ENCODE peak calls at places on chromosomes 6 and 20, in nine cellular contexts. V is stimulated activated CD4-positive, alpha-beta T cell treated with anti-CD3 and anti-CD28 coated beads, Interleukin-12 subunit alpha, Interleukin-12 subunit beta, amount 100 ng/mL, for 48 hours; Y is mesothelial cell of epicardium; R is left ventricle myocardium inferior; F is AG09309; I is upper lobe of right lung; U is activated CD4-positive, CD25-positive, alpha-beta regulatory T cell; B is anterior cingulate cortex; M is stromal cell of bone marrow. E is an unnamed sample.

GRCh38 chr6:3455490-3456394 is 1.1 kb downstream of the SLC22A23 start:
- DNase-seq in V (no peak), Y (peak; percentile 51), R (no peak), F (no peak), I (peak; percentile 73), U (no peak), B (peak; percentile 21), M (no peak), E (peak; percentile 48)

GRCh38 chr6:56637640-56638039 is 5.0 kb downstream of the DST start:
- DNase-seq in V (no peak), Y (no peak), R (no peak), F (peak; percentile 50), I (no peak), U (no peak), B (no peak), M (peak; percentile 54), E (no peak)

GRCh38 chr20:1293641-1294379 is 27.7 kb downstream of the SNPH start:
- DNase-seq in V (no peak), Y (no peak), R (no peak), F (no peak), I (peak; percentile 34), U (no peak), B (no peak), M (no peak), E (no peak)

GRCh38 chr20:25532015-25532751 is 53.1 kb downstream of the NINL start:
- DNase-seq in V (no peak), Y (no peak), R (no peak), F (no peak), I (no peak), U (no peak), B (peak; percentile 38), M (no peak), E (no peak)

GRCh38 chr6:130975325-130975724 is 87.7 kb downstream of the EPB41L2 start:
- DNase-seq in V (no peak), Y (no peak), R (no peak), F (no peak), I (no peak), U (no peak), B (no peak), M (no peak), E (no peak)

GRCh38 chr6:163759542-163759941 is 345.0 kb downstream of the QKI start:
- DNase-seq in V (no peak), Y (no peak), R (no peak), F (no peak), I (no peak), U (no peak), B (no peak), M (no peak), E (no peak)

GRCh38 chr6:160238786-160239751 is 19.6 kb downstream of the SLC22A2 start:
- DNase-seq in V (no peak), Y (no peak), R (no peak), F (no peak), I (no peak), U (no peak), B (no peak), M (no peak), E (peak; percentile 34)

GRCh38 chr20:7741866-7742265 is 198.4 kb downstream of the HAO1 start:
- DNase-seq in V (no peak), Y (no peak), R (no peak), F (no peak), I (no peak), U (no peak), B (no peak), M (no peak), E (no peak)

GRCh38 chr20:43571310-43571709 is 12.5 kb downstream of the SGK2 start:
- DNase-seq in V (no peak), Y (no peak), R (no peak), F (no peak), I (no peak), U (no peak), B (no peak), M (no peak), E (no peak)

GRCh38 chr6:55782275-55782674 is 93.1 kb downstream of the BMP5 start:
- DNase-seq in V (no peak), Y (no peak), R (no peak), F (no peak), I (no peak), U (no peak), B (no peak), M (no peak), E (no peak)

GRCh38 chr6:169424821-169425240 is 171.2 kb upstream of the THBS2 start:
- DNase-seq in V (no peak), Y (no peak), R (no peak), F (no peak), I (no peak), U (no peak), B (no peak), M (no peak), E (no peak)

GRCh38 chr6:104771258-104771832 is 88.4 kb downstream of the HACE1 start:
- DNase-seq in V (no peak), Y (no peak), R (no peak), F (no peak), I (no peak), U (no peak), B (no peak), M (no peak), E (no peak)

GRCh38 chr6:116564921-116565872 is 6.1 kb upstream of the RWDD1 start:
- DNase-seq in V (no peak), Y (no peak), R (peak; percentile 34), F (no peak), I (peak; percentile 67), U (no peak), B (no peak), M (no peak), E (no peak)

GRCh38 chr6:152273002-152273401 is 364.2 kb downstream of the SYNE1 start:
- DNase-seq in V (no peak), Y (no peak), R (no peak), F (no peak), I (no peak), U (no peak), B (no peak), M (no peak), E (no peak)

GRCh38 chr6:96015791-96016776 is at the start of gene FUT9:
- DNase-seq in V (no peak), Y (peak; percentile 60), R (no peak), F (no peak), I (no peak), U (no peak), B (peak; percentile 81), M (no peak), E (peak; percentile 71)

GRCh38 chr20:54176610-54177009 is 2.8 kb upstream of the CYP24A1 start:
- DNase-seq in V (no peak), Y (no peak), R (no peak), F (no peak), I (no peak), U (no peak), B (no peak), M (no peak), E (no peak)

GRCh38 chr20:21090112-21090737 is 15.9 kb downstream of the LINC00237 start:
- DNase-seq in V (no peak), Y (no peak), R (no peak), F (no peak), I (no peak), U (no peak), B (no peak), M (no peak), E (no peak)

GRCh38 chr6:6005467-6006427 is 978 bp downstream of the NRN1 start:
- DNase-seq in V (no peak), Y (no peak), R (no peak), F (no peak), I (no peak), U (no peak), B (no peak), M (no peak), E (no peak)

GRCh38 chr6:154247119-154247814 is 109.3 kb downstream of the IPCEF1 start:
- DNase-seq in V (no peak), Y (no peak), R (no peak), F (no peak), I (no peak), U (no peak), B (no peak), M (no peak), E (no peak)

GRCh38 chr6:125509477-125509876 is 207.7 kb upstream of the HDDC2 start:
- DNase-seq in V (no peak), Y (no peak), R (no peak), F (no peak), I (no peak), U (no peak), B (no peak), M (no peak), E (no peak)

GRCh38 chr6:74137910-74138309 is 441.9 kb downstream of the CD109 start:
- DNase-seq in V (no peak), Y (no peak), R (no peak), F (peak; percentile 74), I (no peak), U (no peak), B (no peak), M (peak; percentile 53), E (no peak)

GRCh38 chr6:112043032-112044007 is 10.6 kb upstream of the CCN6 start:
- DNase-seq in V (peak; percentile 87), Y (peak; percentile 94), R (peak; percentile 86), F (peak; percentile 45), I (peak; percentile 91), U (peak; percentile 92), B (peak; percentile 78), M (peak; percentile 78), E (peak; percentile 79)

GRCh38 chr6:125200986-125201385 is 47.4 kb downstream of the TPD52L1 start:
- DNase-seq in V (no peak), Y (no peak), R (no peak), F (no peak), I (no peak), U (no peak), B (no peak), M (no peak), E (no peak)

GRCh38 chr6:37521674-37522073 is 22.0 kb upstream of the CCDC167 start:
- DNase-seq in V (no peak), Y (no peak), R (no peak), F (no peak), I (no peak), U (no peak), B (no peak), M (no peak), E (no peak)

GRCh38 chr20:32622585-32623468 is 37.7 kb upstream of the NOL4L start:
- DNase-seq in V (no peak), Y (no peak), R (no peak), F (no peak), I (no peak), U (no peak), B (no peak), M (no peak), E (no peak)

GRCh38 chr20:32638848-32639247 is 34.9 kb downstream of the C20orf203 start:
- DNase-seq in V (no peak), Y (no peak), R (peak; percentile 27), F (no peak), I (no peak), U (no peak), B (no peak), M (no peak), E (no peak)

GRCh38 chr6:55868910-55869479 is 6.4 kb downstream of the BMP5 start:
- DNase-seq in V (no peak), Y (peak; percentile 37), R (no peak), F (no peak), I (no peak), U (no peak), B (no peak), M (no peak), E (no peak)